ENCODE peak calls at places on chromosome 14, in five cellular contexts. One of them, this sample, is unnamed.
A peak's percentile ranks its signal among the peaks of the same experiment; 100 is the strongest.

GRCh38 chr14:51448831-51449665 is 202.7 kb upstream of the FRMD6 start:
- DNase-seq in EH: peak; percentile 99
- DNase-seq in amniotic stem cell: no peak
- DNase-seq in transverse colon: no peak
- DNase-seq in SHP77: no peak
- DNase-seq in this sample: peak; percentile 20

GRCh38 chr14:49992901-49993335 is 100.0 kb downstream of the ARF6 start:
- DNase-seq in EH: peak; percentile 93
- DNase-seq in amniotic stem cell: peak; percentile 50
- DNase-seq in transverse colon: no peak
- DNase-seq in SHP77: peak; percentile 44
- DNase-seq in this sample: no peak

GRCh38 chr14:52044791-52045522 is 23.9 kb downstream of the NID2 start:
- DNase-seq in EH: peak; percentile 94
- DNase-seq in amniotic stem cell: peak; percentile 89
- DNase-seq in transverse colon: no peak
- DNase-seq in SHP77: no peak
- DNase-seq in this sample: peak; percentile 47

GRCh38 chr14:23571701-23572523 is 4.3 kb upstream of the AP1G2 start:
- DNase-seq in EH: no peak
- DNase-seq in amniotic stem cell: no peak
- DNase-seq in transverse colon: no peak
- DNase-seq in SHP77: peak; percentile 15
- DNase-seq in this sample: no peak

GRCh38 chr14:61346793-61347192 is 25.4 kb downstream of the PRKCH start:
- DNase-seq in EH: no peak
- DNase-seq in amniotic stem cell: no peak
- DNase-seq in transverse colon: no peak
- DNase-seq in SHP77: no peak
- DNase-seq in this sample: no peak

GRCh38 chr14:68244272-68244975 is 424.8 kb downstream of the RAD51B start:
- DNase-seq in EH: no peak
- DNase-seq in amniotic stem cell: no peak
- DNase-seq in transverse colon: no peak
- DNase-seq in SHP77: no peak
- DNase-seq in this sample: no peak

GRCh38 chr14:63672417-63673180 is 30.9 kb upstream of the WDR89 start:
- DNase-seq in EH: peak; percentile 66
- DNase-seq in amniotic stem cell: no peak
- DNase-seq in transverse colon: no peak
- DNase-seq in SHP77: no peak
- DNase-seq in this sample: no peak

GRCh38 chr14:89240414-89240813 is 176.6 kb downstream of the FOXN3 start:
- DNase-seq in EH: peak; percentile 79
- DNase-seq in amniotic stem cell: no peak
- DNase-seq in transverse colon: no peak
- DNase-seq in SHP77: peak; percentile 49
- DNase-seq in this sample: peak; percentile 20

GRCh38 chr14:81132492-81132891 is 88.3 kb downstream of the GTF2A1 start:
- DNase-seq in EH: no peak
- DNase-seq in amniotic stem cell: no peak
- DNase-seq in transverse colon: no peak
- DNase-seq in SHP77: peak; percentile 24
- DNase-seq in this sample: no peak

GRCh38 chr14:88380405-88380804 is 5.1 kb upstream of the SPATA7 start:
- DNase-seq in EH: peak; percentile 17
- DNase-seq in amniotic stem cell: no peak
- DNase-seq in transverse colon: no peak
- DNase-seq in SHP77: peak; percentile 9
- DNase-seq in this sample: no peak